ENCODE peak calls at places on chromosome 13, in five cellular contexts. K is A673, W is cardiac muscle cell, P is thoracic aorta, G is uterus. U is an unnamed sample. For H3K9me3 and H3K4me1, the result is how much of the 10 kb centered on the place peaks cover.

GRCh38 chr13:25904830-25905229 is 147.0 kb downstream of the SHISA2 start:
- DNase-seq in K (no peak), W (no peak), P (no peak), G (no peak), U (no peak)

GRCh38 chr13:52414963-52415362 is 9.0 kb upstream of the THSD1 start:
- DNase-seq in K (no peak), W (peak), P (no peak), G (no peak), U (no peak)

GRCh38 chr13:44648392-44649117 is 72.4 kb upstream of the TSC22D1 start:
- DNase-seq in K (peak), W (peak), P (no peak), G (no peak), U (no peak)

GRCh38 chr13:24680258-24680920 is at the start of gene ATP12A:
- DNase-seq in K (peak), W (no peak), P (no peak), G (no peak), U (no peak)

GRCh38 chr13:73230714-73231113 is 171.9 kb downstream of the KLF5 start:
- DNase-seq in K (no peak), W (peak), P (no peak), G (no peak), U (no peak)

GRCh38 chr13:114019367-114019766 is 45.5 kb upstream of the C13orf46 start:
- DNase-seq in K (peak), W (no peak), P (no peak), G (no peak), U (no peak)

GRCh38 chr13:112757759-112758086 is 67.9 kb downstream of the ATP11A start:
- DNase-seq in K (no peak), W (no peak), P (no peak), G (no peak), U (no peak)

GRCh38 chr13:113758651-113759524 is at the start of gene TMEM255B:
- DNase-seq in K (peak), W (peak), P (peak), G (peak), U (no peak)

GRCh38 chr13:62696490-62696889 is 1280.8 kb upstream of the PCDH20 start:
- DNase-seq in K (no peak), W (no peak), P (no peak), G (no peak), U (no peak)

GRCh38 chr13:47066261-47066660 is 169.4 kb upstream of the HTR2A start:
- DNase-seq in K (no peak), W (peak), P (no peak), G (no peak), U (no peak)

GRCh38 chr13:27770809-27771208 is 21.5 kb upstream of the GSX1 start:
- DNase-seq in K (peak), W (peak), P (no peak), G (no peak), U (no peak)

GRCh38 chr13:32316030-32316344 is 679 bp downstream of the BRCA2 start:
- DNase-seq in K (no peak), W (no peak), P (no peak), G (no peak), U (no peak)

GRCh38 chr13:73368608-73369007 is 309.8 kb downstream of the KLF5 start:
- DNase-seq in K (no peak), W (no peak), P (no peak), G (no peak), U (no peak)

GRCh38 chr13:76223565-76223964 is 587.4 kb downstream of the LMO7 start:
- DNase-seq in K (no peak), W (peak), P (no peak), G (no peak), U (no peak)

GRCh38 chr13:113032291-113032690 is 63.3 kb downstream of the MCF2L start:
- DNase-seq in K (no peak), W (no peak), P (no peak), G (no peak), U (no peak)

GRCh38 chr13:37134411-37135041 is 29.1 kb upstream of the CSNK1A1L start:
- DNase-seq in K (peak), W (peak), P (no peak), G (peak), U (no peak)

GRCh38 chr13:30314069-30314468 is 6.7 kb upstream of the KATNAL1 start:
- DNase-seq in K (no peak), W (no peak), P (no peak), G (no peak), U (no peak)

GRCh38 chr13:62119739-62120700 is 704.4 kb upstream of the PCDH20 start:
- DNase-seq in K (peak), W (peak), P (no peak), G (no peak), U (no peak)

GRCh38 chr13:25046985-25047660 is 48.8 kb upstream of the PABPC3 start:
- DNase-seq in K (peak), W (peak), P (no peak), G (no peak), U (no peak)

GRCh38 chr13:30755678-30756077 is 20.3 kb downstream of the ALOX5AP start:
- DNase-seq in K (no peak), W (no peak), P (no peak), G (no peak), U (no peak)

GRCh38 chr13:20446405-20446804 is 79.3 kb downstream of the CRYL1 start:
- DNase-seq in K (no peak), W (no peak), P (no peak), G (no peak), U (no peak)
- H3K9me3 ChIP-seq in K (under half), W (under half), P (under half), G (under half), U (under half)

DNA sequence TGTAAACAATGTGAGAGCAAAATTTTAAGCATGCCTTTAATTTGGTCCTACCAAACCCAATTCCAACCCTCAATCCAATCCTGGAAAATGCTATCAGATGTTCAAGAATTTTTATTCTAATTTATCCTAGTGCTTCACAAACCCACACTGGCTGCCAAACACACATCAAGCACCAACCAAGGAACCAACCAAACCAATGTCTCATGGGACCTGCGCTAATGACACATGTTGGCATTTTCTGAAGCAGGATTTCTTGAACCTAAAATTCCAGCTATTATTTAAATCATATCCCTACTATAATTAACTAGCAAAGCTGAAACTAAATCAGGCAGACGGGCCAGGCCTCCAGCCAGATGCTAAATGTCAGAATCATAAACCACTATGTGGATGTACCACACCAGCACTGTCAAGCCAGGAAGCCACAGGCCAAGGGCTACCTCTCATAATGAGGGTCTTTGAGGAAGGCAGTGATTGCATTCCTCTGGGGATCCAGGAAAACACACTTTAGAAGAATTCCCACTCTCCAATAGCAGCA is 5.8 kb downstream of the LATS2 start:
- DNase-seq in K (no peak), W (no peak), P (no peak), G (no peak), U (no peak)
- H3K4me1 ChIP-seq in K (under half), W (under half), P (under half), G (under half), U (under half)

GRCh38 chr13:35963982-35964665 is 167.1 kb downstream of the DCLK1 start:
- DNase-seq in K (peak), W (no peak), P (no peak), G (no peak), U (no peak)

GRCh38 chr13:35964764-35965163 is 166.4 kb downstream of the DCLK1 start:
- DNase-seq in K (peak), W (peak), P (no peak), G (no peak), U (no peak)

GRCh38 chr13:35961002-35961401 is 170.2 kb downstream of the DCLK1 start:
- DNase-seq in K (no peak), W (no peak), P (no peak), G (no peak), U (no peak)

GRCh38 chr13:35957996-35958395 is 173.2 kb downstream of the DCLK1 start:
- DNase-seq in K (no peak), W (no peak), P (no peak), G (no peak), U (no peak)

DNA sequence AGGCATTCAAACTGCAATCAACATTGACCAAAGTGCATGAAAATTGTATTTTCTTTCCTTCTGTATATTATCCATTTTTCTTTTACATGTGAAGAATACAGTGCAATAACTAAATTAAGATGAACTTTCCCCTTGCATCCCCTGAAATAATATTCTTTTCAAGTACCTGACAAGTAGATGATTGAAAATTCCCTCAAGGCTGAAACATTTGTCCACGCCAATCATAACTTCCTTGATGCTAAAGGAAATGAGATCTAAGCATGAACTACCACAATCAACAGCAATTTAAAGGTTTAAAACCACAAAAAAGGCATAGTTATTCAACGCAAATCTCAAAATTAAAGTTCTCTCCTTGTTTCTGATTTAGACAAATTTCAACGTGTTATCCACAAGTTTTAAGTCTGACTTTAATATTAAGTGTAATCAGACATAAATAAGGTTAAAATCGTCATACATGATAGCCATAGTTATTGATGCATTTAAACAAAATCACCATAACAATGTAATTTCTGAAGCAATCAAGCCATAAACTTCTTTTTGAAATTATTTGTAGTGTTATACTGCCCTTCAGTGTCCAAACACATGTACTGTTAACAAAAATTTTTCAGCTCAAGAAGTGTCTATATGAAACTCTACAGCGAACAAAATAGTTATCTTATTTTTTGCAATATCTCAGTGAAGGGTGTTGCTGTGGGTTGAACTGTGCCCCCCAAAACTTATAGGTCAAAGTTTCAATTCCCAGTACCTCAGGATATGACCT is 169.5 kb downstream of the DCLK1 start:
- DNase-seq in K (peak), W (no peak), P (no peak), G (no peak), U (no peak)
- TF ChIP-seq CTCF in K (peak), W (no peak), P (peak), G (peak), U (peak)

DNA sequence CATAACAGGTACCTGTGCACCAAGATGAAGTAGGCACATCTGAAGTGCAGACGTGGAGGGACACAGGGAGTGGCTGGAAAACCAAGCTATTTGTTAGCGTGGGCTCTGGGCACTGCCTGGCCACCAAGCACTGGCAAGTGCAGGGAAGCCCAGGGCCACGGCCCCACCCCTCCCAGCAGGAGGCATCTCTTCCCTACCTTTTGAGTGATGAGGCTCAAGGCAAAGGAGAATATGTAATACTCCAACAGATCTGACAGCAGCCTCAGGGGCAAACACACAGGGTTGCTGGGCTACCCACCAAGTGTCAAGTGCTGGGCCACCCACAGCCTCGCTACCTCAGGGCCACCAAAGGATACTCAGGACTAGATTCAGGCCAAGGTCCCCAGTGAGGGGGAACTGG is 11.6 kb downstream of the TUBA3C start:
- DNase-seq in K (no peak), W (no peak), P (no peak), G (no peak), U (no peak)
- H3K9me3 ChIP-seq in K (under half), W (under half), P (under half), G (under half), U (under half)

GRCh38 chr13:53499551-53499950 is 470.9 kb downstream of the OLFM4 start:
- DNase-seq in K (no peak), W (no peak), P (no peak), G (no peak), U (no peak)
- H3K4me1 ChIP-seq in K (under half), W (under half), P (under half), G (under half), U (under half)

GRCh38 chr13:41751734-41752445 is 209.0 kb downstream of the VWA8 start:
- DNase-seq in K (no peak), W (no peak), P (no peak), G (no peak), U (no peak)
- TF ChIP-seq CTCF in K (no peak), W (no peak), P (no peak), G (no peak), U (no peak)

U was measured in RWPE2.